ENCODE peak calls at places on chromosomes 2 and 18, in four cellular contexts. O is fibroblast of lung, E is pancreas, I is body of pancreas. N is an unnamed sample.

GRCh38 chr2:13018490-13018889 is 301.8 kb downstream of the TRIB2 start:
- DNase-seq in O (no peak), E (no peak), I (no peak), N (no peak)

GRCh38 chr2:236120829-236121228 is 47.4 kb downstream of the GBX2 start:
- DNase-seq in O (no peak), E (no peak), I (no peak), N (no peak)

GRCh38 chr2:43879261-43879660 is 40.5 kb downstream of the ABCG8 start:
- DNase-seq in O (peak; percentile 22), E (no peak), I (no peak), N (no peak)

GRCh38 chr18:37476182-37476581 is 89.4 kb downstream of the CELF4 start:
- DNase-seq in O (no peak), E (no peak), I (no peak), N (no peak)

GRCh38 chr2:106054880-106055655 is 139.0 kb downstream of the UXS1 start:
- DNase-seq in O (no peak), E (no peak), I (no peak), N (no peak)

GRCh38 chr2:239706407-239706806 is 305.6 kb upstream of the HDAC4 start:
- DNase-seq in O (no peak), E (no peak), I (no peak), N (no peak)

GRCh38 chr2:211455225-211455841 is 898.9 kb downstream of the CPS1 start:
- DNase-seq in O (peak; percentile 23), E (peak; percentile 49), I (peak; percentile 32), N (no peak)

GRCh38 chr18:77087391-77088141 is 45.0 kb downstream of the MBP start:
- DNase-seq in O (peak; percentile 51), E (peak; percentile 40), I (no peak), N (no peak)

GRCh38 chr18:59704146-59704545 is 6.9 kb upstream of the CCBE1 start:
- DNase-seq in O (no peak), E (no peak), I (no peak), N (no peak)

GRCh38 chr2:239516954-239517305 is 116.1 kb upstream of the HDAC4 start:
- DNase-seq in O (no peak), E (no peak), I (no peak), N (no peak)

GRCh38 chr2:100242891-100243670 is 79.2 kb downstream of the LONRF2 start:
- DNase-seq in O (peak; percentile 44), E (peak; percentile 69), I (peak; percentile 72), N (no peak)

GRCh38 chr2:1727101-1727771 is 17.1 kb downstream of the PXDN start:
- DNase-seq in O (no peak), E (no peak), I (no peak), N (no peak)

GRCh38 chr2:79887747-79888374 is 375.0 kb downstream of the CTNNA2 start:
- DNase-seq in O (peak; percentile 43), E (peak; percentile 48), I (peak; percentile 57), N (peak; percentile 42)

GRCh38 chr2:158618859-158619490 is 162.2 kb downstream of the PKP4 start:
- DNase-seq in O (no peak), E (no peak), I (no peak), N (no peak)

GRCh38 chr18:45081579-45082181 is 401.0 kb downstream of the SETBP1 start:
- DNase-seq in O (no peak), E (no peak), I (no peak), N (no peak)

GRCh38 chr2:3038636-3039035 is 339.0 kb downstream of the EIPR1 start:
- DNase-seq in O (no peak), E (no peak), I (no peak), N (no peak)

GRCh38 chr2:44938287-44939073 is 3.0 kb upstream of the SIX3 start:
- DNase-seq in O (no peak), E (no peak), I (no peak), N (no peak)

GRCh38 chr2:47535991-47536390 is 133.0 kb downstream of the MSH2 start:
- DNase-seq in O (peak; percentile 32), E (no peak), I (peak; percentile 27), N (no peak)

GRCh38 chr2:140539506-140539905 is 1591.3 kb downstream of the LRP1B start:
- DNase-seq in O (peak; percentile 7), E (no peak), I (no peak), N (no peak)

GRCh38 chr2:241951920-241952319 is 82.4 kb downstream of the RTP5 start:
- DNase-seq in O (no peak), E (no peak), I (no peak), N (no peak)

GRCh38 chr2:231615058-231615671 is 22.5 kb downstream of the TEX44 start:
- DNase-seq in O (no peak), E (no peak), I (peak; percentile 13), N (no peak)

GRCh38 chr2:105364436-105365139 is 27.2 kb downstream of the C2orf49 start:
- DNase-seq in O (peak; percentile 65), E (no peak), I (no peak), N (no peak)

GRCh38 chr2:152571035-152571766 is 146.1 kb downstream of the PRPF40A start:
- DNase-seq in O (no peak), E (no peak), I (no peak), N (no peak)

GRCh38 chr18:76442413-76443171 is 52.5 kb downstream of the ZNF516 start:
- DNase-seq in O (no peak), E (no peak), I (no peak), N (no peak)

GRCh38 chr2:110854355-110855081 is 122.1 kb downstream of the ACOXL start:
- DNase-seq in O (no peak), E (no peak), I (no peak), N (no peak)

GRCh38 chr2:199456383-199457146 is 1.2 kb downstream of the SATB2 start:
- DNase-seq in O (no peak), E (no peak), I (no peak), N (no peak)

GRCh38 chr2:199457147-199458016 is at the start of gene SATB2:
- DNase-seq in O (peak; percentile 82), E (peak; percentile 32), I (no peak), N (no peak)

GRCh38 chr2:199459286-199460100 is 1.8 kb upstream of the SATB2 start:
- DNase-seq in O (peak; percentile 97), E (peak; percentile 90), I (peak; percentile 88), N (peak; percentile 90)

GRCh38 chr2:199458806-199459285 is 1.1 kb upstream of the SATB2 start:
- DNase-seq in O (no peak), E (no peak), I (no peak), N (no peak)

GRCh38 chr2:199458017-199458805 is 472 bp upstream of the SATB2 start:
- DNase-seq in O (peak; percentile 63), E (no peak), I (no peak), N (no peak)
- H3K27me3 ChIP-seq in O (peaks cover 3% of the 10 kb centered on the region), E (peaks cover 14% of the 10 kb centered on the region), I (peaks cover 20% of the 10 kb centered on the region), N (peaks cover 15% of the 10 kb centered on the region)

GRCh38 chr18:74485860-74486849 is 10.0 kb upstream of the CNDP2 start:
- DNase-seq in O (no peak), E (no peak), I (no peak), N (no peak)

GRCh38 chr18:74488354-74488753 is 7.8 kb upstream of the CNDP2 start:
- DNase-seq in O (no peak), E (no peak), I (no peak), N (no peak)

GRCh38 chr18:74492259-74492658 is 3.9 kb upstream of the CNDP2 start:
- DNase-seq in O (no peak), E (no peak), I (no peak), N (no peak)

GRCh38 chr18:74489631-74490030 is 6.5 kb upstream of the CNDP2 start:
- DNase-seq in O (peak; percentile 88), E (no peak), I (no peak), N (peak; percentile 18)

GRCh38 chr18:74488864-74489263 is 7.3 kb upstream of the CNDP2 start:
- DNase-seq in O (no peak), E (no peak), I (no peak), N (no peak)
- H3K27me3 ChIP-seq in O (peaks cover 15% of the 10 kb centered on the region), E (no peaks in the 10 kb centered on the region), I (no peaks in the 10 kb centered on the region), N (peaks cover 32% of the 10 kb centered on the region)

DNA sequence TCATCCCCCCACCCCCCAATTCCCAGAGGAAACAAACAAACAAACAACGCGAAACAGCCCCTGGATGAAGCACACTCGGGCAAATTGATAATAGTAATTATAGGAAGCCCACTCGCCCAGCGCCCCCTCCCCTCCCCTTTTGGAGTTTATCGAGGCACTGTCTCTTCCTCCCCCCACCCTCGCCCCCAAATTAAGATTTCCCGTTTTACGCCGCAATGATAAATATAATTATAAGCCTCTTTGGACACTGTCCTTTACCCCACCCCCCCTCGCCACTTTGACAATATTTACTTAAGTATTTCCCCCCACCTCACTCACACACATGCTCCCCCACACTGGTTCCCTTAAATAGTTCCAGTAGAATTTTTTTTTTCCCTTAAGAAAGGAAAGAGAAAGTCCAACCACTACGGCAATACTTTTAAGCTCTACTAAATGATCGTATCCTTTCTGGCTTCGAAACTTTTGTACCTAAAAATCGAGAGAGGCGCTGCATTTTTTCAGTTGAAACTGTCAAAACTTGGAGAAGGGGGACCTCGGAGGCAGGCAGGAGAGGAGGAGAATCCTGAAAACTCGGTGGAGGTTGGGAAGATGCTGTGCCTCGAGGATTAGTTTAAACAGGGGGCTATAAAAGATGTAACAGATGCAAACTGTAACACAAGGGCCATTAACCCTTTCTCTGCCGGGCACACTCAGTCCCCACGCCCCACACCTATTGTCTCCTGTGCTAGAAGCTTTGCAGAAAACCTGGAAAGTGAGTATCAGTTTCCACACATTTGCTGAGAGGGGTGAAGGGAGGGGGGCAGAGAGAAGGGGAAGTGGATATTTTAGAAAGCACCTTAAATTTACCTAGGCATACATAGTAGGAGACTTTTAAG is 1.9 kb downstream of the ZEB2 start:
- DNase-seq in O (peak; percentile 48), E (no peak), I (no peak), N (no peak)
- H3K27me3 ChIP-seq in O (no peaks in the 10 kb centered on the region), E (no peaks in the 10 kb centered on the region), I (peaks cover 19% of the 10 kb centered on the region), N (no peaks in the 10 kb centered on the region)

GRCh38 chr2:218881744-218882462 is 1.3 kb downstream of the WNT10A start:
- DNase-seq in O (no peak), E (no peak), I (no peak), N (no peak)

GRCh38 chr2:218878941-218879761 is 1.5 kb upstream of the WNT10A start:
- DNase-seq in O (no peak), E (no peak), I (no peak), N (no peak)

GRCh38 chr2:218878486-218878885 is 2.2 kb upstream of the WNT10A start:
- DNase-seq in O (no peak), E (no peak), I (no peak), N (no peak)

GRCh38 chr2:218880749-218881594 is at the start of gene WNT10A:
- DNase-seq in O (no peak), E (no peak), I (no peak), N (no peak)

GRCh38 chr2:218879881-218880748 is 537 bp upstream of the WNT10A start:
- DNase-seq in O (no peak), E (no peak), I (peak; percentile 32), N (no peak)
- H3K27me3 ChIP-seq in O (peaks cover 58% of the 10 kb centered on the region), E (peaks cover 4% of the 10 kb centered on the region), I (peaks cover 28% of the 10 kb centered on the region), N (peaks cover 81% of the 10 kb centered on the region)

GRCh38 chr2:178012639-178013038 is 59.9 kb downstream of the PDE11A start:
- DNase-seq in O (no peak), E (no peak), I (no peak), N (no peak)
- H3K27me3 ChIP-seq in O (no peaks in the 10 kb centered on the region), E (no peaks in the 10 kb centered on the region), I (no peaks in the 10 kb centered on the region), N (no peaks in the 10 kb centered on the region)

N was measured in AG04450.